ENCODE peak calls at places on chromosomes 2 and 18, in seven cellular contexts. P, Z, W, M, Q, I and K are unnamed samples.

GRCh38 chr18:36532394-36532793 is 234.9 kb downstream of the FHOD3 start:
- DNase-seq in Q (no peak), M (no peak), I (no peak), Z (no peak), P (no peak), W (peak; percentile 36), K (no peak)

GRCh38 chr2:69962986-69963730 is 1.7 kb upstream of the ASPRV1 start:
- DNase-seq in M (no peak), Z (no peak), I (no peak), Q (no peak), P (no peak), W (no peak), K (no peak)

GRCh38 chr2:74735544-74735943 is 81.5 kb downstream of the SEMA4F start:
- DNase-seq in W (no peak), Q (no peak), Z (no peak), P (peak; percentile 14), I (no peak), M (no peak), K (no peak)

GRCh38 chr18:70413455-70413854 is 124.6 kb downstream of the SOCS6 start:
- DNase-seq in I (no peak), W (no peak), M (no peak), Q (no peak), Z (no peak), P (no peak), K (no peak)

GRCh38 chr2:218798767-218799504 is 17.0 kb downstream of the CYP27A1 start:
- DNase-seq in P (no peak), W (no peak), Q (no peak), Z (no peak), M (peak; percentile 60), I (no peak), K (no peak)

GRCh38 chr2:96427169-96427568 is 78.0 kb downstream of the NEURL3 start:
- DNase-seq in Z (no peak), Q (no peak), P (no peak), M (no peak), W (no peak), I (no peak), K (no peak)

GRCh38 chr18:70250781-70251180 is 38.1 kb upstream of the SOCS6 start:
- DNase-seq in W (no peak), M (no peak), Z (no peak), I (no peak), Q (no peak), P (no peak), K (no peak)

GRCh38 chr2:100059638-100060037 is 82.8 kb downstream of the AFF3 start:
- DNase-seq in W (no peak), Q (no peak), P (no peak), M (no peak), Z (no peak), I (no peak), K (no peak)

GRCh38 chr2:226411206-226411605 is 388.4 kb downstream of the IRS1 start:
- DNase-seq in I (no peak), Q (no peak), Z (no peak), P (no peak), M (no peak), W (no peak), K (no peak)

GRCh38 chr2:204544961-204545860 is at the start of gene PARD3B:
- DNase-seq in P (peak; percentile 51), M (peak; percentile 74), Q (peak; percentile 82), Z (peak; percentile 16), I (peak; percentile 70), W (peak; percentile 69), K (no peak)